ENCODE peak calls at places on chromosomes 3 and 15, in nine cellular contexts. L is A549, Y is epithelial cell of proximal tubule, K is heart left ventricle, I is GM23338, F is PC-9, W is cardiac muscle cell, T is OCI-LY7, X is mucosa of descending colon. U is an unnamed sample.

GRCh38 chr3:126109860-126110235 is 25.9 kb upstream of the SLC41A3 start:
- DNase-seq in I (no peak), Y (no peak), W (no peak), L (no peak), T (no peak), K (no peak), F (no peak), X (no peak), U (no peak)

GRCh38 chr3:16048435-16049318 is 125.8 kb upstream of the GALNT15 start:
- DNase-seq in L (peak; percentile 85), I (peak; percentile 82), Y (no peak), F (peak; percentile 36), K (no peak), W (peak; percentile 69), X (no peak), T (peak; percentile 62), U (peak; percentile 18)

GRCh38 chr15:40999190-40999589 is 45.9 kb downstream of the CHAC1 start:
- DNase-seq in X (no peak), T (no peak), I (no peak), F (peak; percentile 86), Y (no peak), K (no peak), L (peak; percentile 82), W (no peak), U (no peak)

GRCh38 chr15:67280217-67280616 is 25.6 kb downstream of the IQCH start:
- DNase-seq in F (no peak), L (no peak), Y (no peak), W (no peak), I (no peak), X (no peak), K (no peak), T (no peak), U (no peak)

GRCh38 chr3:127768346-127769008 is 53.8 kb downstream of the MGLL start:
- DNase-seq in Y (peak; percentile 95), T (no peak), L (peak; percentile 58), W (no peak), F (peak; percentile 92), I (no peak), K (no peak), X (peak; percentile 23), U (no peak)

GRCh38 chr3:14925729-14926591 is 21.4 kb upstream of the NR2C2 start:
- DNase-seq in Y (peak; percentile 30), K (no peak), L (peak; percentile 72), X (peak; percentile 33), F (peak; percentile 45), I (peak; percentile 89), W (peak; percentile 82), T (peak; percentile 71), U (no peak)

GRCh38 chr3:149058199-149058598 is 28.1 kb downstream of the HLTF start:
- DNase-seq in F (no peak), K (no peak), X (no peak), W (no peak), T (no peak), Y (no peak), I (no peak), L (no peak), U (no peak)

GRCh38 chr15:55279746-55280351 is 9.8 kb downstream of the RAB27A start:
- DNase-seq in T (no peak), F (peak; percentile 81), K (no peak), Y (peak; percentile 85), L (peak; percentile 66), I (no peak), X (no peak), W (no peak), U (no peak)

GRCh38 chr15:28105224-28105791 is 6.2 kb upstream of the OCA2 start:
- DNase-seq in T (no peak), W (no peak), Y (no peak), F (no peak), L (no peak), K (no peak), X (no peak), I (no peak), U (no peak)

GRCh38 chr3:178405456-178405970 is 130.7 kb upstream of the KCNMB2 start:
- DNase-seq in K (no peak), W (no peak), L (no peak), I (no peak), X (no peak), F (no peak), T (no peak), Y (no peak), U (no peak)

GRCh38 chr3:111763968-111764367 is 95.1 kb upstream of the PHLDB2 start:
- DNase-seq in I (no peak), Y (peak; percentile 72), L (no peak), K (no peak), X (no peak), T (no peak), W (no peak), F (no peak), U (no peak)

GRCh38 chr3:49616491-49616941 is 57.6 kb upstream of the APEH start:
- DNase-seq in F (no peak), T (no peak), X (no peak), Y (no peak), I (peak; percentile 62), K (no peak), L (no peak), W (no peak), U (peak; percentile 41)

GRCh38 chr3:58464875-58465274 is 27.0 kb upstream of the KCTD6 start:
- DNase-seq in I (no peak), Y (no peak), F (no peak), L (no peak), X (no peak), W (no peak), K (no peak), T (peak; percentile 21), U (no peak)

DNA sequence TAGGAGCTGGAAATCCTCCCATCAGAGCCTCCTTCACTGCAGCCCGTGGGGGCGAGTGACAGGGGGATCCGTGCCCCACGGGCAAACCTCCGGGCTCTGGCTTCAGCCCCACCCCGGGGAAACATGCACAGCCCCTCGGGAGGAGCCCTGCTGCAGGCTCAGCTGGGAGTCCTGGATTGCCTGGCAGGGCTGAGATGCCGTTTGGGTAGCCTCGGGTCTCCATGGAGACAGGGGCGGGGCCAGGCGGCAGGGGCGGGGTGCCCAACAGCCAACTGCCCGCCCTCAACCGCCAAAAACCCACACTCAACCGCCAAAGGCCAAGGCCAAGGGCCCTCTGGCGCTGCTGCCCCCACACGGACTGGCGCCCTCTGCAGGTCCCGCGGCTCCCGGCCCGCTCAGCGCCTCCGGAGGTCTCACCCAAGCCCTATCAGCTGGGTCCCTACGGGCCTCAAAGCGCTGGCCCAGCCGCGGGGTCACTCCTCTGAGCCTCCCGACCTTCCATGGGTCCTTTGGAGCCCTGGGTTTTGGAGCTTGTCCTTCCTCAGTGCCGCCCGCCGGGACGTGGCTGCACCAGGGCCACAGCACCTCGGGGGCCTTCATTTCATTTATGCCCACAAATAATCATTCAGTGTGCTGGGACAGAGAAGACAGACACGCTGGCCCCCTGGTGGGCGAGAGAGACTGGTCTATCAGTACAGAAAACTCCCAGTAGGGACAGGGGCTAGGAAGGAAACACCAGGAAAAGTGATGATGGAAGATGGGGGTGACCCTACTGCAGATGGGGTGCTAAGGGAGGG is 33.5 kb upstream of the ACAD9 start:
- DNase-seq in Y (no peak), K (peak; percentile 94), L (peak; percentile 53), X (peak; percentile 89), I (peak; percentile 96), F (peak; percentile 47), T (peak; percentile 76), W (peak; percentile 89), U (peak; percentile 96)
- TF ChIP-seq CTCF in Y (peak; percentile 52), K (peak; percentile 68), L (peak; percentile 43), X (peak; percentile 60), I (peak; percentile 90), F (peak; percentile 60), T (peak; percentile 78), W (peak; percentile 66), U (peak; percentile 51)

DNA sequence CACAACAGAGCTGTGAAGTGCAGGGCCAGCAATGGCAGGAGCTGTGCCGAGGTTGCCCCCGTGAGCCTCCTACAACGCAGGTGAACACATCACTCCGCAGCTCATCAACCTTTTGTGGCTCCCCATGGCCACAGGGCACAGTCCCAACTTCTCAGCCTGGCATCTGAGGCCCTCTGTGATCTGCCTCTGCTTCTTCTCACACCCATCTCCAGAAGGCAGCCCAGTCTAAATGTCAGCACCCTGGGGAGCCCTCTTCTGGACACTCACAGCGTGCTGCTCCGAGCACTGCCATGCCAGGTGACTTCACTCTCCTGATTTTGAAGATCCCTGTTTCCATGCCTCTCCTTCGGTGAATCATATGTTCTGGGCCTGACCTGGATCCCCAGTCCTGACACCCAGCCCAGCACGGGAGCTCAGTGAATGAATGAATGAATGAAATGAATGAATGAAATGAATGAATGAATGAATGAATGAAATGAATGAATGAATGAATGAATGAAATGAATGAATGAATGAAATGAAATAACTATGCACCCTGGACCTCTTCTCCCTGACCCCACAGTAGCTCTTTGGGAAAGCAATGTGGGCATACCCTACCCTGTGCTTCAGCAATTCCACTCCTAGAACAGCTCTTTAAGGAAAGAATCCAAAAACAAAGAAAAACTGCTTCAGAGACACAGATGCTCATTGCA is 17.9 kb upstream of the SKIC8 start:
- DNase-seq in W (peak; percentile 26), X (peak; percentile 70), F (no peak), T (peak; percentile 10), L (peak; percentile 58), K (no peak), I (no peak), Y (no peak), U (no peak)
- TF ChIP-seq CTCF in W (peak; percentile 9), X (no peak), F (peak; percentile 48), T (peak; percentile 28), L (peak; percentile 17), K (peak; percentile 8), I (peak; percentile 27), Y (peak; percentile 35), U (no peak)

DNA sequence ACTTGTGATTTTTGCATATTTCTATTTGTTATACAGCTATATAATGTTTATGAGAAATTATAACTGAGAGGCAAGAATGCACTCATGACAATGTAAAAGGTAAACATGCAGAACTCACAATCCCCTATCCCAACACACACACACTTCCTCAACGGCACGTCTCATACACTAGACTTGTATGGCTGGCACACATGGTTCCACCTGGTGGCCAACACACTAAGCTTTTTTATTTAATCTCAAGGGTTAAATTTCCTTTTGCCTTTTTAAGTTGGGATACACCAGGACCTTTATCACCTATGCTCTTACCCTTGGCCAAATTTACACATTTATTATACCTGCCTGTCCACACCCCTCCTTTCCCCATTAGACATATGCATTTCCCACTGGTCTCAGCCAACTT is 88.6 kb upstream of the PSMD6 start:
- DNase-seq in X (no peak), I (peak; percentile 23), Y (no peak), W (no peak), T (no peak), L (peak; percentile 31), F (no peak), K (no peak), U (no peak)
- TF ChIP-seq CTCF in X (no peak), I (peak; percentile 49), Y (peak; percentile 34), W (no peak), T (no peak), L (no peak), F (no peak), K (no peak), U (no peak)

DNA sequence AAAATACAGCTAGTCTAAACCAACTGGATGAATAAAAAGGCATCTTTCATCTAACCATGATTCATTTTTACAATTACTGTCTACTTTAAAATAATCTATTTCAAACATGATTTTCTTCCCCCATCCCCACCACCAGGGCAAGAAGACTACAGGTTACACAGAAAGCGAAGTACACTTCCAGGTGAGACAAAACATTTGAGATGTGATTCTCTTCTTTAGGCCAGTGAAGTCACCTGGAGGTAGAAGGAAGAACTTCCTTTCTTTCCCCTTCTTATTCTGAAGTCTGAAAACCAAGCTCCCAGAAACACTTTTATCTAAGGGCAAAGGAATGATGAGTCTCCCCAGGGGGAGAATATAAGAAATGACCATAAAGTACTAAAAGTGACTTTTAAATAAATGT is 36.7 kb downstream of the SHQ1 start:
- DNase-seq in K (no peak), I (peak; percentile 71), L (no peak), X (no peak), W (no peak), F (no peak), T (peak; percentile 10), Y (no peak), U (no peak)
- TF ChIP-seq CTCF in K (no peak), I (peak; percentile 45), L (no peak), X (no peak), W (no peak), F (peak; percentile 14), T (peak; percentile 16), Y (peak; percentile 13), U (no peak)